ENCODE peak calls at places on chromosomes 5 and 9, in seven cellular contexts. C is left colon, L is iPS-NIHi11, N is NCI-H460, K is HFF-Myc, Q is NCI-H2081, G is fibroblast of mammary gland. D is an unnamed sample.

GRCh38 chr5:138702827-138703194 is 50.4 kb upstream of the CTNNA1 start:
- DNase-seq in C (no peak), L (no peak), N (no peak), K (no peak), Q (no peak), G (no peak), D (no peak)

GRCh38 chr5:113190347-113190746 is 213.7 kb downstream of the DCP2 start:
- DNase-seq in C (no peak), L (no peak), N (no peak), K (no peak), Q (no peak), G (peak), D (peak)

GRCh38 chr5:15746833-15747232 is 246.9 kb downstream of the FBXL7 start:
- DNase-seq in C (no peak), L (no peak), N (no peak), K (no peak), Q (no peak), G (no peak), D (peak)

GRCh38 chr5:10511741-10512640 is 51.9 kb upstream of the ANKRD33B start:
- DNase-seq in C (no peak), L (no peak), N (no peak), K (no peak), Q (no peak), G (no peak), D (no peak)

GRCh38 chr5:74384851-74385250 is 255.7 kb downstream of the ENC1 start:
- DNase-seq in C (no peak), L (no peak), N (no peak), K (no peak), Q (peak), G (no peak), D (no peak)

GRCh38 chr5:68172314-68172713 is 43.2 kb upstream of the PIK3R1 start:
- DNase-seq in C (no peak), L (no peak), N (no peak), K (no peak), Q (no peak), G (peak), D (no peak)

GRCh38 chr9:104144336-104144735 is 50.2 kb downstream of the SMC2 start:
- DNase-seq in C (no peak), L (no peak), N (no peak), K (no peak), Q (no peak), G (peak), D (no peak)

GRCh38 chr9:92294297-92294676 is 790 bp upstream of the IARS1 start:
- DNase-seq in C (peak), L (no peak), N (peak), K (no peak), Q (no peak), G (peak), D (peak)

GRCh38 chr9:74953235-74953741 is 576 bp upstream of the C9orf40 start:
- DNase-seq in C (no peak), L (no peak), N (peak), K (peak), Q (no peak), G (peak), D (no peak)

GRCh38 chr9:129656795-129657390 is 8.6 kb upstream of the PRRX2 start:
- DNase-seq in C (no peak), L (no peak), N (peak), K (no peak), Q (no peak), G (peak), D (no peak)

GRCh38 chr5:172175263-172175719 is 12.7 kb downstream of the STK10 start:
- DNase-seq in C (peak), L (no peak), N (no peak), K (no peak), Q (no peak), G (no peak), D (no peak)

GRCh38 chr9:137217276-137218211 is 4.5 kb downstream of the RNF208 start:
- DNase-seq in C (peak), L (peak), N (peak), K (no peak), Q (peak), G (peak), D (peak)

GRCh38 chr5:134547579-134547978 is 22.1 kb downstream of the JADE2 start:
- DNase-seq in C (no peak), L (peak), N (no peak), K (peak), Q (no peak), G (peak), D (no peak)

GRCh38 chr5:67246108-67246507 is 49.5 kb upstream of the CD180 start:
- DNase-seq in C (no peak), L (peak), N (peak), K (peak), Q (peak), G (peak), D (peak)

GRCh38 chr9:1233568-1233967 is 183.4 kb downstream of the DMRT2 start:
- DNase-seq in C (no peak), L (no peak), N (no peak), K (no peak), Q (no peak), G (peak), D (no peak)

GRCh38 chr9:73137286-73137899 is 14.3 kb upstream of the ANXA1 start:
- DNase-seq in C (no peak), L (peak), N (peak), K (no peak), Q (no peak), G (peak), D (no peak)

GRCh38 chr9:6215562-6215961 is at the start of gene IL33:
- DNase-seq in C (no peak), L (no peak), N (no peak), K (no peak), Q (no peak), G (peak), D (no peak)

GRCh38 chr9:31183866-31184265 is 1200.6 kb upstream of the ACO1 start:
- DNase-seq in C (no peak), L (no peak), N (no peak), K (no peak), Q (no peak), G (peak), D (no peak)

GRCh38 chr9:39588056-39588814 is 232.8 kb downstream of the SPATA31A1 start:
- DNase-seq in C (no peak), L (peak), N (no peak), K (no peak), Q (no peak), G (no peak), D (no peak)

GRCh38 chr9:95313010-95313498 is 4.5 kb downstream of the FANCC start:
- DNase-seq in C (peak), L (peak), N (peak), K (no peak), Q (peak), G (peak), D (peak)

GRCh38 chr9:128553695-128554094 is 1.3 kb downstream of the SPTAN1 start:
- DNase-seq in C (no peak), L (no peak), N (no peak), K (no peak), Q (no peak), G (peak), D (peak)

GRCh38 chr5:92605591-92605990 is 975.4 kb downstream of the NR2F1-AS1 start:
- DNase-seq in C (no peak), L (no peak), N (no peak), K (no peak), Q (peak), G (no peak), D (no peak)

GRCh38 chr5:68409259-68409658 is 193.7 kb downstream of the PIK3R1 start:
- DNase-seq in C (no peak), L (no peak), N (no peak), K (no peak), Q (no peak), G (peak), D (no peak)